ENCODE peak calls at places on chromosomes 16 and 17, in nine cellular contexts. Q is stimulated activated CD4-positive, alpha-beta T cell treated with anti-CD3 and anti-CD28 coated beads, Interleukin-2, amount 100 ng/mL, for 48 hours; A is astrocyte of the spinal cord; N is memory B cell; L is uterus; B is SJSA1; S is substantia nigra; Z is stimulated activated CD8-positive, alpha-beta memory T cell treated with anti-CD3 and anti-CD28 coated beads, Interleukin-7, amount 100 ng/mL, for 4 hours; H is transverse colon. V is an unnamed sample.

GRCh38 chr17:73282629-73283028 is 20.9 kb upstream of the CPSF4L start:
- DNase-seq in H (no peak), Z (no peak), B (no peak), N (no peak), A (no peak), S (no peak), L (no peak), Q (no peak), V (no peak)

GRCh38 chr17:82978354-82978753 is 101.1 kb upstream of the METRNL start:
- DNase-seq in Q (no peak), N (no peak), H (no peak), L (no peak), A (no peak), S (no peak), Z (no peak), B (no peak), V (no peak)

GRCh38 chr16:84161011-84161410 is 15.9 kb downstream of the DNAAF1 start:
- DNase-seq in H (no peak), L (no peak), B (no peak), N (no peak), A (no peak), Z (no peak), S (no peak), Q (no peak), V (no peak)

GRCh38 chr17:17017343-17018014 is 24.8 kb upstream of the MPRIP start:
- DNase-seq in Z (no peak), S (no peak), B (no peak), Q (no peak), L (peak), H (no peak), A (no peak), N (no peak), V (no peak)

GRCh38 chr17:57407287-57408063 is 151.2 kb downstream of the MSI2 start:
- DNase-seq in S (no peak), Q (no peak), L (no peak), N (no peak), Z (no peak), B (no peak), H (peak), A (peak), V (no peak)

GRCh38 chr17:74775409-74776043 is 619 bp downstream of the NAT9 start:
- DNase-seq in S (no peak), B (no peak), Q (no peak), N (no peak), Z (no peak), A (no peak), L (no peak), H (no peak), V (peak)

GRCh38 chr16:1941162-1941923 is 1.7 kb downstream of the MSRB1 start:
- DNase-seq in Q (no peak), L (no peak), N (no peak), B (no peak), H (no peak), Z (no peak), S (no peak), A (peak), V (no peak)

GRCh38 chr16:67917852-67918236 is 13.8 kb downstream of the CTRL start:
- DNase-seq in H (no peak), N (no peak), Z (peak), B (peak), Q (no peak), L (no peak), S (no peak), A (peak), V (peak)

GRCh38 chr17:49901460-49902331 is 53.8 kb upstream of the TAC4 start:
- DNase-seq in N (no peak), S (no peak), B (no peak), A (no peak), H (no peak), Q (no peak), Z (no peak), L (no peak), V (no peak)

GRCh38 chr17:7220593-7221280 is 999 bp downstream of the ACADVL start:
- DNase-seq in L (peak), H (peak), N (peak), Z (no peak), Q (peak), S (peak), A (peak), B (peak), V (peak)